ENCODE peak calls at places on chromosomes 3 and 15, in four cellular contexts. One of them, this sample, is unnamed.

GRCh38 chr15:92711457-92711831 is 55.9 kb upstream of the FAM174B start:
- DNase-seq in NB4: no peak
- DNase-seq in cardiac fibroblast: no peak
- DNase-seq in left lung: no peak
- DNase-seq in this sample: no peak

GRCh38 chr15:33098082-33099058 is 96.1 kb downstream of the FMN1 start:
- DNase-seq in NB4: peak
- DNase-seq in cardiac fibroblast: peak
- DNase-seq in left lung: no peak
- DNase-seq in this sample: no peak

GRCh38 chr3:173823911-173824460 is 426.4 kb downstream of the NLGN1 start:
- DNase-seq in NB4: no peak
- DNase-seq in cardiac fibroblast: peak
- DNase-seq in left lung: no peak
- DNase-seq in this sample: no peak

GRCh38 chr3:123859177-123859576 is 25.0 kb downstream of the MYLK start:
- DNase-seq in NB4: no peak
- DNase-seq in cardiac fibroblast: no peak
- DNase-seq in left lung: no peak
- DNase-seq in this sample: no peak

GRCh38 chr15:93180656-93181055 is 91.6 kb upstream of the RGMA start:
- DNase-seq in NB4: no peak
- DNase-seq in cardiac fibroblast: no peak
- DNase-seq in left lung: no peak
- DNase-seq in this sample: no peak

GRCh38 chr15:62105266-62105665 is 38.5 kb downstream of the C2CD4A start:
- DNase-seq in NB4: no peak
- DNase-seq in cardiac fibroblast: no peak
- DNase-seq in left lung: no peak
- DNase-seq in this sample: no peak

GRCh38 chr3:10004960-10005564 is 18.4 kb upstream of the EMC3 start:
- DNase-seq in NB4: no peak
- DNase-seq in cardiac fibroblast: peak
- DNase-seq in left lung: no peak
- DNase-seq in this sample: no peak

GRCh38 chr3:69822501-69822900 is 83.2 kb downstream of the MITF start:
- DNase-seq in NB4: no peak
- DNase-seq in cardiac fibroblast: no peak
- DNase-seq in left lung: no peak
- DNase-seq in this sample: no peak

GRCh38 chr3:59185586-59186381 is 136.0 kb upstream of the CFAP20DC start:
- DNase-seq in NB4: no peak
- DNase-seq in cardiac fibroblast: peak
- DNase-seq in left lung: no peak
- DNase-seq in this sample: no peak

GRCh38 chr3:12608368-12608767 is 51.5 kb downstream of the MKRN2 start:
- DNase-seq in NB4: no peak
- DNase-seq in cardiac fibroblast: no peak
- DNase-seq in left lung: no peak
- DNase-seq in this sample: no peak

GRCh38 chr15:52287114-52287513 is 8.5 kb downstream of the MYO5C start:
- DNase-seq in NB4: no peak
- DNase-seq in cardiac fibroblast: no peak
- DNase-seq in left lung: no peak
- DNase-seq in this sample: no peak

GRCh38 chr3:12177131-12177530 is 18.4 kb upstream of the TIMP4 start:
- DNase-seq in NB4: peak
- DNase-seq in cardiac fibroblast: peak
- DNase-seq in left lung: no peak
- DNase-seq in this sample: no peak

GRCh38 chr3:158379517-158379916 is 191.5 kb upstream of the MLF1 start:
- DNase-seq in NB4: no peak
- DNase-seq in cardiac fibroblast: no peak
- DNase-seq in left lung: no peak
- DNase-seq in this sample: no peak

GRCh38 chr15:62821384-62822131 is 221.0 kb upstream of the TPM1 start:
- DNase-seq in NB4: no peak
- DNase-seq in cardiac fibroblast: no peak
- DNase-seq in left lung: no peak
- DNase-seq in this sample: no peak

GRCh38 chr15:69661871-69662667 is 209.5 kb downstream of the RPLP1 start:
- DNase-seq in NB4: no peak
- DNase-seq in cardiac fibroblast: no peak
- DNase-seq in left lung: no peak
- DNase-seq in this sample: no peak

GRCh38 chr3:197595470-197596185 is 39.9 kb upstream of the BDH1 start:
- DNase-seq in NB4: peak
- DNase-seq in cardiac fibroblast: no peak
- DNase-seq in left lung: no peak
- DNase-seq in this sample: no peak

GRCh38 chr3:127132876-127133275 is 60.1 kb upstream of the PRR23E start:
- DNase-seq in NB4: no peak
- DNase-seq in cardiac fibroblast: no peak
- DNase-seq in left lung: no peak
- DNase-seq in this sample: no peak

GRCh38 chr3:131535596-131535995 is 32.8 kb upstream of the MRPL3 start:
- DNase-seq in NB4: no peak
- DNase-seq in cardiac fibroblast: no peak
- DNase-seq in left lung: no peak
- DNase-seq in this sample: no peak

GRCh38 chr3:13080026-13080425 is 6.8 kb upstream of the IQSEC1 start:
- DNase-seq in NB4: no peak
- DNase-seq in cardiac fibroblast: no peak
- DNase-seq in left lung: no peak
- DNase-seq in this sample: no peak

GRCh38 chr3:107065094-107065861 is 312.0 kb upstream of the CCDC54 start:
- DNase-seq in NB4: no peak
- DNase-seq in cardiac fibroblast: peak
- DNase-seq in left lung: no peak
- DNase-seq in this sample: peak

GRCh38 chr3:141699349-141699748 is 38.7 kb upstream of the RNF7 start:
- DNase-seq in NB4: no peak
- DNase-seq in cardiac fibroblast: no peak
- DNase-seq in left lung: no peak
- DNase-seq in this sample: no peak

GRCh38 chr3:53255360-53255774 is 455 bp downstream of the TKT start:
- DNase-seq in NB4: no peak
- DNase-seq in cardiac fibroblast: no peak
- DNase-seq in left lung: peak
- DNase-seq in this sample: no peak

GRCh38 chr3:8143186-8143585 is 358.4 kb upstream of the LMCD1 start:
- DNase-seq in NB4: no peak
- DNase-seq in cardiac fibroblast: peak
- DNase-seq in left lung: no peak
- DNase-seq in this sample: no peak

GRCh38 chr3:50388720-50389352 is 29.5 kb upstream of the TMEM115 start:
- DNase-seq in NB4: no peak
- DNase-seq in cardiac fibroblast: no peak
- DNase-seq in left lung: no peak
- DNase-seq in this sample: no peak

GRCh38 chr3:104316118-104316517 is 1050.6 kb upstream of the ALCAM start:
- DNase-seq in NB4: no peak
- DNase-seq in cardiac fibroblast: no peak
- DNase-seq in left lung: no peak
- DNase-seq in this sample: no peak

GRCh38 chr3:182567666-182568065 is 225.6 kb upstream of the ATP11B start:
- DNase-seq in NB4: no peak
- DNase-seq in cardiac fibroblast: no peak
- DNase-seq in left lung: no peak
- DNase-seq in this sample: no peak

GRCh38 chr3:193872265-193872753 is 263.6 kb upstream of the HES1 start:
- DNase-seq in NB4: peak
- DNase-seq in cardiac fibroblast: peak
- DNase-seq in left lung: no peak
- DNase-seq in this sample: peak

GRCh38 chr3:152885066-152885465 is 50.1 kb downstream of the P2RY1 start:
- DNase-seq in NB4: peak
- DNase-seq in cardiac fibroblast: no peak
- DNase-seq in left lung: no peak
- DNase-seq in this sample: no peak

GRCh38 chr3:143786229-143787199 is 61.8 kb downstream of the SLC9A9 start:
- DNase-seq in NB4: peak
- DNase-seq in cardiac fibroblast: peak
- DNase-seq in left lung: no peak
- DNase-seq in this sample: peak

GRCh38 chr3:36729204-36730056 is 34.9 kb downstream of the DCLK3 start:
- DNase-seq in NB4: peak
- DNase-seq in cardiac fibroblast: peak
- DNase-seq in left lung: no peak
- DNase-seq in this sample: no peak

GRCh38 chr3:43455233-43455632 is 166.6 kb downstream of the ANO10 start:
- DNase-seq in NB4: no peak
- DNase-seq in cardiac fibroblast: peak
- DNase-seq in left lung: no peak
- DNase-seq in this sample: no peak

GRCh38 chr3:192354687-192355086 is 372.7 kb downstream of the FGF12 start:
- DNase-seq in NB4: no peak
- DNase-seq in cardiac fibroblast: no peak
- DNase-seq in left lung: no peak
- DNase-seq in this sample: no peak

GRCh38 chr3:178859386-178859785 is 212.2 kb downstream of the ZMAT3 start:
- DNase-seq in NB4: no peak
- DNase-seq in cardiac fibroblast: no peak
- DNase-seq in left lung: no peak
- DNase-seq in this sample: no peak

GRCh38 chr3:11903447-11903846 is 56.8 kb upstream of the TAMM41 start:
- DNase-seq in NB4: no peak
- DNase-seq in cardiac fibroblast: no peak
- DNase-seq in left lung: no peak
- DNase-seq in this sample: no peak

DNA sequence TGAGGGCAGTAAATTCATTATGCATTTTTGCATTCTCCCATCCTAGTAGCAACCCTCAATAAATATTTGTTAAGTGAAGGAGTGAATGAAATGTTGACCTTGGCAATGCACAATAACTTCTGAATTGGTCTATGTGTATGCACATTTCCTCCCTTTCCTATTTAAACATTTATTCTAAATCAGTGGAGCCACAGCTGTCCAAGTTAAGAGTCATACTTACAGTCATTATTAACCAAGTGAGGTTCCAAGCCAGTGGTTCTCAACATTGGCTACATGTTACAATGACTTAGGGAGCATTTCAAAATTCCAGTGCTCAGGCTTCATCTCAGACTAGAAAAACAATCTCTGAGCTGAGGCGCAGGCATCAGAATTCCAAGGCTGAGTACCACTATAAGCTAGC is 95.0 kb upstream of the ANKRD28 start:
- DNase-seq in NB4: no peak
- DNase-seq in cardiac fibroblast: no peak
- DNase-seq in left lung: no peak
- DNase-seq in this sample: no peak
- TF ChIP-seq CTCF in NB4: no peak
- TF ChIP-seq CTCF in cardiac fibroblast: no peak
- TF ChIP-seq CTCF in left lung: no peak
- TF ChIP-seq CTCF in this sample: no peak

GRCh38 chr3:55474213-55474632 is 12.9 kb downstream of the WNT5A start:
- DNase-seq in NB4: no peak
- DNase-seq in cardiac fibroblast: no peak
- DNase-seq in left lung: peak
- DNase-seq in this sample: no peak
- TF ChIP-seq CTCF in NB4: no peak
- TF ChIP-seq CTCF in cardiac fibroblast: no peak
- TF ChIP-seq CTCF in left lung: no peak
- TF ChIP-seq CTCF in this sample: no peak

GRCh38 chr3:136734382-136735070 is 17.7 kb downstream of the STAG1 start:
- DNase-seq in NB4: peak
- DNase-seq in cardiac fibroblast: no peak
- DNase-seq in left lung: no peak
- DNase-seq in this sample: no peak
- TF ChIP-seq CTCF in NB4: peak
- TF ChIP-seq CTCF in cardiac fibroblast: no peak
- TF ChIP-seq CTCF in left lung: no peak
- TF ChIP-seq CTCF in this sample: no peak

DNA sequence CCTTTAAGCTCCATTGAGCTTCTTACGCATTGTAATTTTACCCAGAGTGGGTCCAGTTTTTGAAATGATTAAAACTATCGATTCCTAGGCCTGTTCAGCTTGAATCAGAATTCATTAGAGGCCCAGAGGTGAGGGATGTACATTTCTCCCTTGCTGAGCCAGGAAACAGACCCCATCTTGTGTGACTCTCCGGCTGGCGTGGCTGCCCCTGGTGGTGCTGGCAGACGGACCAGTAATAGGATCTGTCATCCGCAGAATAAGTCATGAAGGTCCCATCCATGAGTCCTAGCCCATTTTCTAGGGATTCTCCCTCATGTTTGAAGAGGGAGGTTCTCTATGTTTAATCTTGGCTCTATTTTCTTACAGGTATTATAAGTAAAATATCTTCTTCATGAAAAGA is 40.2 kb upstream of the VPS8 start:
- DNase-seq in NB4: no peak
- DNase-seq in cardiac fibroblast: no peak
- DNase-seq in left lung: no peak
- DNase-seq in this sample: no peak
- TF ChIP-seq CTCF in NB4: no peak
- TF ChIP-seq CTCF in cardiac fibroblast: no peak
- TF ChIP-seq CTCF in left lung: no peak
- TF ChIP-seq CTCF in this sample: no peak

DNA sequence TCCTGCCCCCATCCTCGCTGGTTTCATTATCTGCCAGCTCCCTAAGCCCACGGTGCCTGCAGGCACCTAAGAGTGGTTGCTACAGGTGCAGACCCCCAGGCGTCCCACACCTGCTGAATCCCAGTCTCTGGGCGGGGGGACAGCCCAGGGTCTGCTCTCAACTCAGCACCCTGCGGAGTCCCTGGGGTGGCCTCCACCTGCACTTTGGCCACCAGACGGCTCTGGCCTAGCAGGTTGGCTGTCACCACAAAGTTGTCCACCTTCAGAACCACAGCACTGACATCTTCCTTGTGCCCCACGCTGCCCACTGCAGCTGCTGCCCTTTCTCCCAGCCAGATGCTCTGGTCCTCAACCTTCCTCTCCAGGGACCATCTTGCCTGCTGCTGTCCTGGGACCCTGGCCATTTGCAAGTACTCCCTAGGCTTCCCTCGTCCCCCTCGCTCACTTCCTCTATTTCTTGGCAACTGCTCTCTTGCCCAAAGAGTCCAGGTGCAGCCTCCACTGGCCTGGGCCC is 34.9 kb upstream of the SNRPA1 start:
- DNase-seq in NB4: peak
- DNase-seq in cardiac fibroblast: no peak
- DNase-seq in left lung: no peak
- DNase-seq in this sample: no peak
- TF ChIP-seq CTCF in NB4: no peak
- TF ChIP-seq CTCF in cardiac fibroblast: no peak
- TF ChIP-seq CTCF in left lung: no peak
- TF ChIP-seq CTCF in this sample: no peak

GRCh38 chr3:99753268-99753975 is 64.2 kb upstream of the CMSS1 start:
- DNase-seq in NB4: peak
- DNase-seq in cardiac fibroblast: peak
- DNase-seq in left lung: no peak
- DNase-seq in this sample: no peak
- TF ChIP-seq CTCF in NB4: peak
- TF ChIP-seq CTCF in cardiac fibroblast: peak
- TF ChIP-seq CTCF in left lung: peak
- TF ChIP-seq CTCF in this sample: peak

GRCh38 chr3:82012775-82013174 is 251.3 kb upstream of the GBE1 start:
- DNase-seq in NB4: peak
- DNase-seq in cardiac fibroblast: no peak
- DNase-seq in left lung: no peak
- DNase-seq in this sample: no peak
- TF ChIP-seq CTCF in NB4: no peak
- TF ChIP-seq CTCF in cardiac fibroblast: peak
- TF ChIP-seq CTCF in left lung: no peak
- TF ChIP-seq CTCF in this sample: no peak

This sample was measured in breast epithelium.